ENCODE peak calls at places on chromosomes 6 and 20, in seven cellular contexts. O is mucosa of descending colon; V is left lobe of liver; G is RWPE2; J is heart left ventricle; C is activated CD8-positive, alpha-beta T cell treated with anti-CD3 and anti-CD28 coated beads for 36 hours; I is left lung. H is an unnamed sample.
A peak's percentile ranks its signal among the peaks of the same experiment; 100 is the strongest.

GRCh38 chr6:143774347-143774746 is 68.8 kb upstream of the LTV1 start:
- ATAC-seq in G (no peak), I (no peak), V (peak; percentile 93), O (no peak), J (peak; percentile 42), C (no peak), H (no peak)

GRCh38 chr6:37546141-37546871 is 46.6 kb upstream of the CCDC167 start:
- ATAC-seq in G (no peak), C (no peak), I (no peak), J (no peak), O (no peak), V (no peak), H (no peak)

GRCh38 chr20:51434556-51435256 is 107.8 kb downstream of the NFATC2 start:
- ATAC-seq in G (peak; percentile 97), V (no peak), O (no peak), I (peak; percentile 23), C (no peak), J (no peak), H (no peak)

GRCh38 chr6:132764370-132764769 is 6.7 kb upstream of the VNN2 start:
- ATAC-seq in O (peak; percentile 14), G (peak; percentile 99), I (peak; percentile 79), J (peak; percentile 91), V (peak; percentile 46), C (no peak), H (no peak)

GRCh38 chr20:20546402-20546801 is 166.0 kb downstream of the RALGAPA2 start:
- ATAC-seq in J (no peak), V (no peak), G (no peak), I (no peak), C (peak; percentile 57), O (no peak), H (no peak)

GRCh38 chr6:25136879-25137278 is 142.3 kb upstream of the CARMIL1 start:
- ATAC-seq in I (peak; percentile 34), C (peak; percentile 2), O (peak; percentile 42), J (peak; percentile 65), G (no peak), V (peak; percentile 63), H (no peak)

GRCh38 chr6:22062807-22063408 is 233.9 kb downstream of the PRL start:
- ATAC-seq in C (peak; percentile 79), J (peak; percentile 52), V (no peak), O (peak; percentile 31), I (peak; percentile 93), G (no peak), H (peak; percentile 81)

GRCh38 chr6:38876470-38876869 is 161.4 kb downstream of the DNAH8 start:
- ATAC-seq in J (no peak), I (peak; percentile 66), O (peak; percentile 60), G (no peak), V (peak; percentile 23), C (peak; percentile 91), H (no peak)

GRCh38 chr6:107080036-107080435 is 35.3 kb downstream of the BEND3 start:
- ATAC-seq in G (no peak), J (no peak), C (peak; percentile 66), V (peak; percentile 57), O (no peak), I (no peak), H (no peak)

GRCh38 chr6:125299257-125299656 is 2.5 kb downstream of the HDDC2 start:
- ATAC-seq in C (peak; percentile 22), J (no peak), V (no peak), O (no peak), I (no peak), G (no peak), H (no peak)

GRCh38 chr6:146594495-146594894 is 4.3 kb upstream of the ADGB start:
- ATAC-seq in G (no peak), V (peak; percentile 46), O (no peak), C (no peak), I (no peak), J (peak; percentile 28), H (no peak)

GRCh38 chr20:51570755-51571469 is 28.4 kb upstream of the NFATC2 start:
- ATAC-seq in C (no peak), I (peak; percentile 33), O (peak; percentile 20), V (no peak), J (peak; percentile 85), G (no peak), H (no peak)

GRCh38 chr6:54282186-54282585 is 26.1 kb upstream of the TINAG start:
- ATAC-seq in I (no peak), J (no peak), V (no peak), C (no peak), O (no peak), G (peak; percentile 94), H (no peak)

GRCh38 chr6:140303218-140303949 is 928.9 kb upstream of the CITED2 start:
- ATAC-seq in C (no peak), O (no peak), J (no peak), G (no peak), V (no peak), I (peak; percentile 67), H (no peak)

GRCh38 chr6:25637946-25638345 is 14.1 kb upstream of the SCGN start:
- ATAC-seq in V (peak; percentile 72), J (no peak), C (no peak), G (peak; percentile 54), O (peak; percentile 52), I (no peak), H (no peak)

GRCh38 chr6:11833626-11834592 is 55.3 kb upstream of the ADTRP start:
- ATAC-seq in C (no peak), J (peak; percentile 66), I (peak; percentile 96), V (peak; percentile 78), O (peak; percentile 13), G (no peak), H (peak; percentile 84)

GRCh38 chr20:10705801-10706459 is 32.1 kb upstream of the JAG1 start:
- ATAC-seq in O (peak; percentile 64), C (no peak), G (peak; percentile 97), J (no peak), I (no peak), V (no peak), H (no peak)

GRCh38 chr6:16097382-16098171 is 31.3 kb upstream of the MYLIP start:
- ATAC-seq in V (no peak), C (peak; percentile 24), I (no peak), J (no peak), O (no peak), G (no peak), H (no peak)

GRCh38 chr6:137890983-137891537 is 24.0 kb downstream of the TNFAIP3 start:
- ATAC-seq in I (no peak), J (no peak), V (no peak), G (no peak), O (no peak), C (no peak), H (no peak)

GRCh38 chr6:6006428-6007310 is at the start of gene NRN1:
- ATAC-seq in O (no peak), I (no peak), C (peak; percentile 14), G (no peak), V (no peak), J (no peak), H (no peak)

GRCh38 chr20:62918137-62918536 is 8.2 kb downstream of the DIDO1 start:
- ATAC-seq in J (no peak), C (peak; percentile 62), G (no peak), I (no peak), O (no peak), V (no peak), H (peak; percentile 85)

GRCh38 chr20:20292472-20292871 is 75.4 kb upstream of the INSM1 start:
- ATAC-seq in C (no peak), O (no peak), G (no peak), I (no peak), J (no peak), V (no peak), H (peak; percentile 53)

GRCh38 chr6:158387036-158387435 is 74.8 kb downstream of the TULP4 start:
- ATAC-seq in V (no peak), G (no peak), C (no peak), I (no peak), O (no peak), J (no peak), H (no peak)

GRCh38 chr6:56279346-56280080 is 32.1 kb upstream of the COL21A1 start:
- ATAC-seq in O (peak; percentile 99), V (no peak), J (no peak), G (no peak), C (no peak), I (peak; percentile 30), H (no peak)

GRCh38 chr20:64238115-64238825 is 17.3 kb upstream of the PCMTD2 start:
- ATAC-seq in C (no peak), G (no peak), I (no peak), V (peak; percentile 71), O (no peak), J (peak; percentile 26), H (no peak)

GRCh38 chr20:57470212-57470522 is 54.8 kb downstream of the CTCFL start:
- ATAC-seq in V (no peak), J (peak; percentile 6), C (no peak), I (no peak), O (peak; percentile 46), G (no peak), H (no peak)

GRCh38 chr6:113701552-113702254 is 155.4 kb upstream of the MARCKS start:
- ATAC-seq in V (peak; percentile 89), J (peak; percentile 22), O (peak; percentile 87), I (no peak), G (no peak), C (no peak), H (no peak)

GRCh38 chr6:146388736-146389364 is 154.8 kb upstream of the RAB32 start:
- ATAC-seq in O (no peak), V (no peak), J (no peak), C (no peak), I (no peak), G (no peak), H (no peak)

GRCh38 chr6:118548136-118548535 is at the start of gene PLN:
- ATAC-seq in O (no peak), V (no peak), J (peak; percentile 90), I (no peak), G (no peak), C (no peak), H (no peak)

GRCh38 chr20:3710027-3710426 is 2.4 kb downstream of the SIGLEC1 start:
- ATAC-seq in C (no peak), O (peak; percentile 6), G (peak; percentile 8), I (no peak), V (peak; percentile 24), J (peak; percentile 34), H (peak; percentile 28)

GRCh38 chr6:19465240-19465639 is 371.9 kb upstream of the ID4 start:
- ATAC-seq in G (no peak), V (no peak), C (no peak), O (no peak), J (no peak), I (peak; percentile 72), H (no peak)

GRCh38 chr20:41072099-41072798 is 43.6 kb downstream of the TOP1 start:
- ATAC-seq in J (peak; percentile 79), G (peak; percentile 93), C (peak; percentile 27), O (peak; percentile 27), I (peak; percentile 76), V (peak; percentile 50), H (no peak)